ENCODE peak calls at places on chromosomes 4 and X, in four cellular contexts. V is heart right ventricle, C is kidney, N is H1. X is an unnamed sample.

GRCh38 chrX:27815209-27815608 is 7.4 kb downstream of the MAGEB10 start:
- DNase-seq in C (no peak), V (no peak), N (no peak), X (no peak)

GRCh38 chr4:161573836-161574235 is 590.0 kb downstream of the FSTL5 start:
- DNase-seq in N (no peak), C (no peak), V (no peak), X (no peak)

GRCh38 chr4:83219344-83219990 is 65.1 kb downstream of the COQ2 start:
- DNase-seq in V (no peak), C (peak; percentile 69), N (no peak), X (peak; percentile 82)

GRCh38 chrX:56797966-56798711 is 69.1 kb downstream of the NBDY start:
- DNase-seq in N (no peak), C (no peak), V (no peak), X (peak; percentile 69)

GRCh38 chr4:80201326-80202151 is 4.2 kb downstream of the PRDM8 start:
- DNase-seq in C (peak; percentile 59), N (no peak), V (no peak), X (no peak)

GRCh38 chr4:115454228-115454627 is 340.8 kb upstream of the NDST4 start:
- DNase-seq in C (no peak), N (no peak), V (no peak), X (no peak)

GRCh38 chr4:6049972-6050371 is 31.7 kb upstream of the C4orf50 start:
- DNase-seq in N (no peak), V (no peak), C (no peak), X (no peak)

GRCh38 chrX:101359966-101360365 is 11.4 kb upstream of the TIMM8A start:
- DNase-seq in C (no peak), V (no peak), N (no peak), X (no peak)

GRCh38 chr4:8181844-8182243 is 17.2 kb upstream of the SH3TC1 start:
- DNase-seq in C (peak; percentile 56), N (no peak), V (peak; percentile 64), X (peak; percentile 72)

GRCh38 chrX:1239681-1240142 is 27.3 kb upstream of the CRLF2 start:
- DNase-seq in V (peak; percentile 25), C (peak; percentile 82), N (no peak), X (peak; percentile 93)

GRCh38 chr4:76473186-76473585 is 38.2 kb downstream of the SHROOM3 start:
- DNase-seq in V (no peak), C (no peak), N (no peak), X (no peak)

GRCh38 chr4:123299212-123299651 is 97.4 kb upstream of the SPRY1 start:
- DNase-seq in N (no peak), V (no peak), C (no peak), X (no peak)

GRCh38 chr4:151226004-151226932 is 50.7 kb upstream of the PRSS48 start:
- DNase-seq in C (no peak), N (no peak), V (no peak), X (no peak)

GRCh38 chr4:107060388-107060787 is 24.3 kb upstream of the DKK2 start:
- DNase-seq in C (no peak), V (no peak), N (no peak), X (no peak)

GRCh38 chrX:111955916-111956315 is 79.9 kb downstream of the TRPC5OS start:
- DNase-seq in C (no peak), N (no peak), V (no peak), X (no peak)

GRCh38 chrX:22534643-22535042 is 261.9 kb downstream of the CBLL2 start:
- DNase-seq in N (no peak), V (peak; percentile 6), C (no peak), X (no peak)

GRCh38 chrX:70253377-70254062 is 6.5 kb downstream of the P2RY4 start:
- DNase-seq in V (no peak), N (no peak), C (no peak), X (no peak)

GRCh38 chr4:168708108-168708507 is 211.3 kb downstream of the PALLD start:
- DNase-seq in N (no peak), V (no peak), C (no peak), X (no peak)

GRCh38 chrX:97039363-97040029 is 155.8 kb downstream of the RPA4 start:
- DNase-seq in V (no peak), C (no peak), N (no peak), X (no peak)

GRCh38 chrX:96372313-96373046 is 312.2 kb upstream of the DIAPH2 start:
- DNase-seq in V (no peak), N (no peak), C (no peak), X (no peak)

GRCh38 chr4:122894802-122895201 is 27.6 kb downstream of the NUDT6 start:
- DNase-seq in N (no peak), C (no peak), V (no peak), X (no peak)

GRCh38 chrX:130728208-130728607 is 174.8 kb downstream of the ENOX2 start:
- DNase-seq in N (no peak), V (no peak), C (no peak), X (no peak)

GRCh38 chrX:70481424-70481823 is 36.8 kb downstream of the DLG3 start:
- DNase-seq in C (no peak), N (no peak), V (no peak), X (no peak)

GRCh38 chrX:10189317-10190268 is 32.8 kb downstream of the CLCN4 start:
- DNase-seq in N (no peak), V (peak; percentile 52), C (peak; percentile 84), X (peak; percentile 90)

GRCh38 chrX:150940844-150941495 is 42.2 kb upstream of the HMGB3 start:
- DNase-seq in N (no peak), V (no peak), C (no peak), X (peak; percentile 44)

GRCh38 chrX:24306430-24306829 is 7.4 kb downstream of the SUPT20HL2 start:
- DNase-seq in N (no peak), C (no peak), V (no peak), X (no peak)

GRCh38 chrX:81316163-81316562 is 114.3 kb downstream of the SH3BGRL start:
- DNase-seq in V (no peak), N (no peak), C (no peak), X (no peak)

GRCh38 chr4:2802618-2803531 is 10.0 kb downstream of the SH3BP2 start:
- DNase-seq in N (no peak), C (peak; percentile 69), V (peak; percentile 11), X (peak; percentile 75)

GRCh38 chr4:23930750-23931488 is 41.1 kb upstream of the PPARGC1A start:
- DNase-seq in C (peak; percentile 95), N (no peak), V (peak; percentile 83), X (no peak)

GRCh38 chr4:155032521-155033229 is 175.8 kb upstream of the NPY2R start:
- DNase-seq in V (no peak), N (no peak), C (no peak), X (no peak)

GRCh38 chrX:2715066-2715600 is 24.0 kb downstream of the CD99 start:
- DNase-seq in V (no peak), C (no peak), N (no peak), X (no peak)
- H3K36me3 ChIP-seq in V (peaks cover 30% of the 10 kb centered on the region), C (peaks cover 12% of the 10 kb centered on the region), N (peaks cover 4% of the 10 kb centered on the region), X (peaks cover 19% of the 10 kb centered on the region)

GRCh38 chr4:10077101-10077491 is 39.5 kb downstream of the WDR1 start:
- DNase-seq in V (no peak), N (no peak), C (peak; percentile 53), X (no peak)
- H3K36me3 ChIP-seq in V (peaks cover 59% of the 10 kb centered on the region), N (peaks cover 78% of the 10 kb centered on the region), C (peaks cover 82% of the 10 kb centered on the region), X (peaks cover 13% of the 10 kb centered on the region)

DNA sequence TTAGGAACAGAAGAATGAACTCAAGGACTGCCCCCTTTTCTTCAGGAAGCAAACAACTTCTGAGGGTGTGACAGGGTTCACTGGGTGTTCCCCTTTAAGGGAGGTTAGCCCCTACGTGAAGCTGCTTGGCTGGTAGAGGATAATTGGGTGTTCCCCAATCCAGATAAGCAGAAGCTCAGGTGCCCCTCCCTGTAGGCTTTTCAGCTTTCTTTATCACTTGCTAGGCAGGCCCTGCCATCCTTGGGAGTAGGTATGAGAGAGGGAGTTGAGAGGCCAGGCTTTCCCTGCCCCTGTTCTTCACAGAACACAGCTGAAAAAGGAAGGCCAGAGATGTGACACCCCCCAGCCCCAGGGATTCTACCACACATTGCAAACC is 44.2 kb downstream of the RTL9 start:
- DNase-seq in V (no peak), C (no peak), N (no peak), X (no peak)
- H3K36me3 ChIP-seq in V (no peaks in the 10 kb centered on the region), C (no peaks in the 10 kb centered on the region), N (no peaks in the 10 kb centered on the region), X (no peaks in the 10 kb centered on the region)

GRCh38 chr4:37966044-37966443 is 5.8 kb downstream of the PTTG2 start:
- DNase-seq in V (no peak), C (no peak), N (no peak), X (no peak)
- H3K36me3 ChIP-seq in V (no peaks in the 10 kb centered on the region), C (no peaks in the 10 kb centered on the region), N (no peaks in the 10 kb centered on the region), X (no peaks in the 10 kb centered on the region)

GRCh38 chrX:154485150-154486051 is 1.0 kb downstream of the UBL4A start:
- DNase-seq in V (no peak), N (no peak), C (peak; percentile 78), X (peak; percentile 72)
- H3K36me3 ChIP-seq in V (no peaks in the 10 kb centered on the region), N (no peaks in the 10 kb centered on the region), C (peaks cover 4% of the 10 kb centered on the region), X (peaks cover 34% of the 10 kb centered on the region)

DNA sequence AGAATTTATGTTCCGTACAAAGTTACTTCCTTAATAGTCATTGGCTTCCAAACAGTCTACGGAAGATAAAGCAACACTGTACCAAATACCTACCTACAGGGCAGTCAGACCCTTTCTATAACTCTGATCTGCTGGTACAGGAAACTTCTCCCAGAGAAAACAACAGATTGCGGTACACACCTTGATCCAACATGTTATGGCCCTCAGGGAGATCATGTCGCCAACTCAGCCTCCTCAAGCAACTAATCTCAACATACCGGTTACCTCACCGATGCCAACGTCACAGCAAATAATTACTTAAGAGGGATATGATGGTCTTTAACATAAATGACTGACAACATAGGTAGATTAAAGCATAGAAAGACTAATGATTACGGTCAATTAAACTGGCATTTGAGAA is 70.4 kb downstream of the RFC1 start:
- DNase-seq in C (no peak), V (no peak), N (no peak), X (no peak)
- H3K36me3 ChIP-seq in C (peaks cover 40% of the 10 kb centered on the region), V (peaks cover 29% of the 10 kb centered on the region), N (peaks cover 45% of the 10 kb centered on the region), X (peaks cover 87% of the 10 kb centered on the region)

DNA sequence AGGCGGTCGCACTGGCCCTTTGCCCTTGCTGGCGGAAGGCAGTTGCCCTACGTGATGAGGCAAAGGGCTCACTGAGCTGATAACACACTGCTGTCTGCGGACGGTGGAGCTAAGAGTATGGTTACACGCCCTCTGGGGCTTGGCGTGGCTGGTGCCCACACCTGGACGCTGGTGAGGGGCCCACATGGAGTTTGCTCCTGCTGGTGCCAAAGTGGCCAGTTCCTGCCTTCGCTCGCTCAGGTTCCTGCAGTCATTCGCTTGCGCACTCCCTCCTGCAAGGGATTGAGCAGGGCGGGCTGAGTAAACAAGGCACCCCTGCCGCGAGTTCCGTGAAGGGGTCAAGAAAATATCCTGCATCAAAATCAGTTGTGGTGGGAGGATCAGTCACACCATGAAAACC is 18.4 kb downstream of the SPARCL1 start:
- DNase-seq in N (no peak), C (no peak), V (no peak), X (no peak)
- H3K36me3 ChIP-seq in N (no peaks in the 10 kb centered on the region), C (no peaks in the 10 kb centered on the region), V (peaks cover 11% of the 10 kb centered on the region), X (no peaks in the 10 kb centered on the region)

X was measured in spleen.